ENCODE peak calls at places on chromosomes 1 and 21, in seven cellular contexts. O is T-helper 17 cell, S is NCI-H1105 treated with DMSO at 0.1 percent for 48 hours, J is NCI-H2107, K is hepatocyte, H is omental fat pad, P is NCI-H774. B is an unnamed sample.

GRCh38 chr1:238789916-238790667 is 596.3 kb upstream of the CHRM3 start:
- DNase-seq in J (no peak), H (no peak), K (no peak), S (no peak), O (no peak), P (no peak), B (no peak)

GRCh38 chr1:112956503-112957132 is 622 bp upstream of the SLC16A1 start:
- DNase-seq in O (peak; percentile 26), J (no peak), H (no peak), S (no peak), K (peak; percentile 5), P (no peak), B (no peak)

GRCh38 chr1:228979325-228979699 is 244.0 kb downstream of the RHOU start:
- DNase-seq in O (no peak), J (no peak), H (no peak), S (no peak), P (no peak), K (no peak), B (no peak)

GRCh38 chr1:244843148-244843978 is 7.9 kb downstream of the COX20 start:
- DNase-seq in S (no peak), H (no peak), J (no peak), P (no peak), K (no peak), O (no peak), B (no peak)

GRCh38 chr1:209634005-209634737 is 18.1 kb downstream of the LAMB3 start:
- DNase-seq in J (no peak), K (no peak), S (no peak), H (no peak), O (no peak), P (no peak), B (no peak)

GRCh38 chr1:26021647-26022403 is at the start of gene EXTL1:
- DNase-seq in P (no peak), K (no peak), J (no peak), H (no peak), S (no peak), O (no peak), B (peak; percentile 20)

GRCh38 chr21:44301961-44302406 is 2.1 kb downstream of the PFKL start:
- DNase-seq in J (peak; percentile 62), H (no peak), O (no peak), P (no peak), K (no peak), S (no peak), B (peak; percentile 45)

GRCh38 chr1:93638307-93638847 is 43.3 kb downstream of the BCAR3 start:
- DNase-seq in P (no peak), O (no peak), S (no peak), J (no peak), K (peak; percentile 59), H (no peak), B (no peak)

GRCh38 chr1:209850342-209850979 is 22.7 kb downstream of the UTP25 start:
- DNase-seq in O (no peak), S (peak; percentile 67), P (no peak), J (peak; percentile 72), K (peak; percentile 68), H (no peak), B (peak; percentile 33)

GRCh38 chr21:45982256-45982757 is 737 bp downstream of the COL6A1 start:
- DNase-seq in K (peak; percentile 40), J (no peak), H (no peak), P (no peak), O (no peak), S (no peak), B (no peak)

GRCh38 chr1:167043752-167044488 is 46.3 kb downstream of the GPA33 start:
- DNase-seq in S (peak; percentile 99), O (peak; percentile 33), H (no peak), K (peak; percentile 67), J (peak; percentile 91), P (peak; percentile 95), B (peak; percentile 91)

GRCh38 chr1:225866061-225866844 is 15.9 kb downstream of the TMEM63A start:
- DNase-seq in S (no peak), J (no peak), H (no peak), K (no peak), O (peak; percentile 64), P (no peak), B (no peak)

GRCh38 chr1:116487016-116487415 is 83.8 kb downstream of the CD58 start:
- DNase-seq in O (no peak), H (no peak), P (no peak), K (no peak), S (no peak), J (no peak), B (no peak)

GRCh38 chr1:173294853-173295252 is 87.7 kb upstream of the TNFSF4 start:
- DNase-seq in P (no peak), O (no peak), K (no peak), H (no peak), J (no peak), S (no peak), B (no peak)

GRCh38 chr1:201354151-201354900 is 23.2 kb downstream of the TNNT2 start:
- DNase-seq in J (no peak), H (no peak), K (no peak), O (no peak), S (no peak), P (no peak), B (no peak)

GRCh38 chr1:160588468-160588867 is 9.2 kb upstream of the CD84 start:
- DNase-seq in S (no peak), J (no peak), K (no peak), P (no peak), O (no peak), H (no peak), B (no peak)

GRCh38 chr1:56837244-56837926 is 17.2 kb upstream of the C8A start:
- DNase-seq in H (no peak), J (no peak), P (no peak), O (no peak), S (peak; percentile 33), K (no peak), B (no peak)

GRCh38 chr1:3777078-3777547 is 4.6 kb downstream of the SMIM1 start:
- DNase-seq in O (no peak), S (no peak), H (no peak), J (no peak), K (no peak), P (no peak), B (no peak)

GRCh38 chr1:225460021-225460736 is 32.3 kb upstream of the LBR start:
- DNase-seq in K (no peak), O (no peak), S (no peak), J (no peak), P (no peak), H (no peak), B (no peak)

GRCh38 chr21:31184462-31184861 is 146.2 kb upstream of the KRTAP19-8 start:
- DNase-seq in H (no peak), S (no peak), O (peak; percentile 58), P (no peak), J (no peak), K (no peak), B (no peak)

GRCh38 chr1:117147856-117148588 is 26.5 kb upstream of the TRIM45 start:
- DNase-seq in P (no peak), S (peak; percentile 81), H (no peak), K (no peak), J (no peak), O (no peak), B (no peak)

GRCh38 chr1:236605030-236605806 is 902 bp upstream of the HEATR1 start:
- DNase-seq in K (no peak), H (no peak), S (no peak), P (no peak), J (no peak), O (no peak), B (no peak)

GRCh38 chr1:236451796-236452373 is 57.8 kb downstream of the EDARADD start:
- DNase-seq in J (no peak), H (no peak), K (no peak), P (no peak), O (no peak), S (no peak), B (no peak)

GRCh38 chr1:226643167-226643566 is 94.6 kb downstream of the STUM start:
- DNase-seq in O (peak; percentile 43), K (peak; percentile 64), S (no peak), P (no peak), H (no peak), J (no peak), B (no peak)

GRCh38 chr21:25513810-25514209 is 93.5 kb downstream of the MRPL39 start:
- DNase-seq in H (no peak), K (no peak), P (no peak), S (no peak), J (no peak), O (no peak), B (no peak)

GRCh38 chr1:6700853-6701436 is 671 bp downstream of the DNAJC11 start:
- DNase-seq in O (no peak), H (no peak), K (no peak), S (no peak), J (no peak), P (no peak), B (no peak)

GRCh38 chr21:14533555-14534400 is 12.3 kb downstream of the SAMSN1 start:
- DNase-seq in J (no peak), K (no peak), P (no peak), H (no peak), S (no peak), O (peak; percentile 22), B (no peak)

GRCh38 chr1:28163496-28164120 is 12.9 kb downstream of the PTAFR start:
- DNase-seq in H (no peak), K (no peak), J (no peak), S (no peak), O (no peak), P (no peak), B (peak; percentile 19)

GRCh38 chr1:231527586-231528174 is 789 bp upstream of the TSNAX start:
- DNase-seq in O (no peak), K (no peak), S (no peak), H (no peak), J (no peak), P (no peak), B (no peak)

GRCh38 chr1:24903011-24903461 is 27.0 kb downstream of the RUNX3 start:
- DNase-seq in K (no peak), P (no peak), J (no peak), H (no peak), S (no peak), O (peak; percentile 7), B (no peak)